ENCODE peak calls at places on chromosomes 7 and 10, in eight cellular contexts. One of them, this sample, is unnamed.

GRCh38 chr7:151895695-151896485 is 19.0 kb upstream of the PRKAG2 start:
- DNase-seq in NCI-H69: peak; percentile 27
- DNase-seq in stimulated activated CD8-positive, alpha-beta memory T cell treated with anti-CD3 and anti-CD28 coated beads, Interleukin-2, amount 100 ng/mL, for 1 hour: no peak
- DNase-seq in RPMI7951: no peak
- DNase-seq in stimulated activated CD4-positive, alpha-beta T cell treated with anti-CD3 and anti-CD28 coated beads, Interleukin-4, amount 100 ng/mL, for 24 hours: no peak
- DNase-seq in occipital lobe: peak; percentile 73
- DNase-seq in naive thymus-derived CD4-positive, alpha-beta T cell: no peak
- DNase-seq in NT2/D1: no peak
- DNase-seq in this sample: no peak

GRCh38 chr7:100429637-100430449 is at the start of gene MEPCE:
- DNase-seq in NCI-H69: peak; percentile 99
- DNase-seq in stimulated activated CD8-positive, alpha-beta memory T cell treated with anti-CD3 and anti-CD28 coated beads, Interleukin-2, amount 100 ng/mL, for 1 hour: peak; percentile 95
- DNase-seq in RPMI7951: peak; percentile 93
- DNase-seq in stimulated activated CD4-positive, alpha-beta T cell treated with anti-CD3 and anti-CD28 coated beads, Interleukin-4, amount 100 ng/mL, for 24 hours: peak; percentile 96
- DNase-seq in occipital lobe: peak; percentile 85
- DNase-seq in naive thymus-derived CD4-positive, alpha-beta T cell: peak; percentile 95
- DNase-seq in NT2/D1: peak; percentile 81
- DNase-seq in this sample: peak; percentile 92

GRCh38 chr10:61662794-61663259 is at the start of gene CABCOCO1:
- DNase-seq in NCI-H69: peak; percentile 94
- DNase-seq in stimulated activated CD8-positive, alpha-beta memory T cell treated with anti-CD3 and anti-CD28 coated beads, Interleukin-2, amount 100 ng/mL, for 1 hour: no peak
- DNase-seq in RPMI7951: no peak
- DNase-seq in stimulated activated CD4-positive, alpha-beta T cell treated with anti-CD3 and anti-CD28 coated beads, Interleukin-4, amount 100 ng/mL, for 24 hours: no peak
- DNase-seq in occipital lobe: peak; percentile 71
- DNase-seq in naive thymus-derived CD4-positive, alpha-beta T cell: no peak
- DNase-seq in NT2/D1: peak; percentile 67
- DNase-seq in this sample: no peak

GRCh38 chr7:833601-834258 is 1.5 kb downstream of the SUN1 start:
- DNase-seq in NCI-H69: no peak
- DNase-seq in stimulated activated CD8-positive, alpha-beta memory T cell treated with anti-CD3 and anti-CD28 coated beads, Interleukin-2, amount 100 ng/mL, for 1 hour: no peak
- DNase-seq in RPMI7951: no peak
- DNase-seq in stimulated activated CD4-positive, alpha-beta T cell treated with anti-CD3 and anti-CD28 coated beads, Interleukin-4, amount 100 ng/mL, for 24 hours: no peak
- DNase-seq in occipital lobe: no peak
- DNase-seq in naive thymus-derived CD4-positive, alpha-beta T cell: no peak
- DNase-seq in NT2/D1: no peak
- DNase-seq in this sample: no peak

GRCh38 chr10:9253121-9253520 is 1198.6 kb downstream of the GATA3 start:
- DNase-seq in NCI-H69: no peak
- DNase-seq in stimulated activated CD8-positive, alpha-beta memory T cell treated with anti-CD3 and anti-CD28 coated beads, Interleukin-2, amount 100 ng/mL, for 1 hour: no peak
- DNase-seq in RPMI7951: peak; percentile 47
- DNase-seq in stimulated activated CD4-positive, alpha-beta T cell treated with anti-CD3 and anti-CD28 coated beads, Interleukin-4, amount 100 ng/mL, for 24 hours: no peak
- DNase-seq in occipital lobe: no peak
- DNase-seq in naive thymus-derived CD4-positive, alpha-beta T cell: no peak
- DNase-seq in NT2/D1: no peak
- DNase-seq in this sample: no peak

GRCh38 chr7:151992375-151992774 is 33.1 kb upstream of the GALNT11 start:
- DNase-seq in NCI-H69: peak; percentile 83
- DNase-seq in stimulated activated CD8-positive, alpha-beta memory T cell treated with anti-CD3 and anti-CD28 coated beads, Interleukin-2, amount 100 ng/mL, for 1 hour: peak; percentile 14
- DNase-seq in RPMI7951: peak; percentile 39
- DNase-seq in stimulated activated CD4-positive, alpha-beta T cell treated with anti-CD3 and anti-CD28 coated beads, Interleukin-4, amount 100 ng/mL, for 24 hours: peak; percentile 28
- DNase-seq in occipital lobe: peak; percentile 40
- DNase-seq in naive thymus-derived CD4-positive, alpha-beta T cell: peak; percentile 38
- DNase-seq in NT2/D1: peak; percentile 59
- DNase-seq in this sample: peak; percentile 9

GRCh38 chr10:5445006-5445405 is 32.6 kb downstream of the NET1 start:
- DNase-seq in NCI-H69: peak; percentile 50
- DNase-seq in stimulated activated CD8-positive, alpha-beta memory T cell treated with anti-CD3 and anti-CD28 coated beads, Interleukin-2, amount 100 ng/mL, for 1 hour: no peak
- DNase-seq in RPMI7951: no peak
- DNase-seq in stimulated activated CD4-positive, alpha-beta T cell treated with anti-CD3 and anti-CD28 coated beads, Interleukin-4, amount 100 ng/mL, for 24 hours: no peak
- DNase-seq in occipital lobe: no peak
- DNase-seq in naive thymus-derived CD4-positive, alpha-beta T cell: no peak
- DNase-seq in NT2/D1: no peak
- DNase-seq in this sample: peak; percentile 44

GRCh38 chr10:75276029-75276872 is 40.5 kb upstream of the COMTD1 start:
- DNase-seq in NCI-H69: no peak
- DNase-seq in stimulated activated CD8-positive, alpha-beta memory T cell treated with anti-CD3 and anti-CD28 coated beads, Interleukin-2, amount 100 ng/mL, for 1 hour: no peak
- DNase-seq in RPMI7951: no peak
- DNase-seq in stimulated activated CD4-positive, alpha-beta T cell treated with anti-CD3 and anti-CD28 coated beads, Interleukin-4, amount 100 ng/mL, for 24 hours: no peak
- DNase-seq in occipital lobe: no peak
- DNase-seq in naive thymus-derived CD4-positive, alpha-beta T cell: no peak
- DNase-seq in NT2/D1: no peak
- DNase-seq in this sample: no peak

GRCh38 chr7:43193905-43194304 is 81.5 kb downstream of the HECW1 start:
- DNase-seq in NCI-H69: no peak
- DNase-seq in stimulated activated CD8-positive, alpha-beta memory T cell treated with anti-CD3 and anti-CD28 coated beads, Interleukin-2, amount 100 ng/mL, for 1 hour: no peak
- DNase-seq in RPMI7951: no peak
- DNase-seq in stimulated activated CD4-positive, alpha-beta T cell treated with anti-CD3 and anti-CD28 coated beads, Interleukin-4, amount 100 ng/mL, for 24 hours: no peak
- DNase-seq in occipital lobe: no peak
- DNase-seq in naive thymus-derived CD4-positive, alpha-beta T cell: no peak
- DNase-seq in NT2/D1: no peak
- DNase-seq in this sample: no peak